ENCODE peak calls at places on chromosomes 5 and 9, in four cellular contexts. One of them, this sample, is unnamed.

GRCh38 chr9:109745335-109746283 is 34.4 kb upstream of the PALM2AKAP2 start:
- DNase-seq in PC-3: peak; percentile 40
- DNase-seq in prostate gland: peak; percentile 81
- DNase-seq in choroid plexus epithelial cell: peak; percentile 74
- DNase-seq in this sample: peak; percentile 30

GRCh38 chr9:136264046-136264802 is 18.6 kb upstream of the QSOX2 start:
- DNase-seq in prostate gland: no peak
- DNase-seq in choroid plexus epithelial cell: no peak
- DNase-seq in PC-3: no peak
- DNase-seq in this sample: no peak

GRCh38 chr9:2919347-2919746 is 75.5 kb upstream of the PUM3 start:
- DNase-seq in choroid plexus epithelial cell: peak; percentile 59
- DNase-seq in prostate gland: no peak
- DNase-seq in PC-3: no peak
- DNase-seq in this sample: no peak

GRCh38 chr9:37421914-37422288 is 595 bp upstream of the GRHPR start:
- DNase-seq in PC-3: no peak
- DNase-seq in prostate gland: no peak
- DNase-seq in choroid plexus epithelial cell: no peak
- DNase-seq in this sample: no peak

GRCh38 chr9:12759767-12760166 is 15.1 kb upstream of the LURAP1L start:
- DNase-seq in prostate gland: no peak
- DNase-seq in PC-3: peak; percentile 84
- DNase-seq in choroid plexus epithelial cell: peak; percentile 57
- DNase-seq in this sample: peak; percentile 80

GRCh38 chr5:97475847-97476246 is 292.8 kb upstream of the RIOK2 start:
- DNase-seq in choroid plexus epithelial cell: no peak
- DNase-seq in PC-3: no peak
- DNase-seq in prostate gland: no peak
- DNase-seq in this sample: no peak

GRCh38 chr5:1030801-1031271 is 22.2 kb downstream of the NKD2 start:
- DNase-seq in PC-3: no peak
- DNase-seq in choroid plexus epithelial cell: no peak
- DNase-seq in prostate gland: no peak
- DNase-seq in this sample: no peak

GRCh38 chr5:169268019-169268418 is 32.9 kb downstream of the SLIT3 start:
- DNase-seq in prostate gland: no peak
- DNase-seq in choroid plexus epithelial cell: no peak
- DNase-seq in PC-3: no peak
- DNase-seq in this sample: peak; percentile 86

GRCh38 chr9:26310294-26310693 is 582.3 kb downstream of the CAAP1 start:
- DNase-seq in choroid plexus epithelial cell: peak; percentile 24
- DNase-seq in PC-3: no peak
- DNase-seq in prostate gland: no peak
- DNase-seq in this sample: no peak

GRCh38 chr5:132387649-132388117 is 18.2 kb downstream of the SLC22A5 start:
- DNase-seq in PC-3: peak; percentile 91
- DNase-seq in prostate gland: peak; percentile 82
- DNase-seq in choroid plexus epithelial cell: peak; percentile 97
- DNase-seq in this sample: peak; percentile 93

GRCh38 chr9:91426123-91426745 is 2.6 kb upstream of the NFIL3 start:
- DNase-seq in prostate gland: peak; percentile 39
- DNase-seq in PC-3: peak; percentile 62
- DNase-seq in choroid plexus epithelial cell: peak; percentile 82
- DNase-seq in this sample: peak; percentile 71

GRCh38 chr5:132209131-132209530 is 18.5 kb downstream of the P4HA2 start:
- DNase-seq in PC-3: no peak
- DNase-seq in prostate gland: no peak
- DNase-seq in choroid plexus epithelial cell: peak; percentile 79
- DNase-seq in this sample: no peak

GRCh38 chr5:148559461-148559860 is 94.9 kb downstream of the HTR4 start:
- DNase-seq in PC-3: no peak
- DNase-seq in prostate gland: peak; percentile 13
- DNase-seq in choroid plexus epithelial cell: no peak
- DNase-seq in this sample: no peak

GRCh38 chr5:6762697-6763096 is 49.5 kb downstream of the TENT4A start:
- DNase-seq in choroid plexus epithelial cell: no peak
- DNase-seq in prostate gland: no peak
- DNase-seq in PC-3: no peak
- DNase-seq in this sample: no peak

GRCh38 chr9:110832916-110833315 is 164.3 kb downstream of the MUSK start:
- DNase-seq in PC-3: no peak
- DNase-seq in choroid plexus epithelial cell: no peak
- DNase-seq in prostate gland: no peak
- DNase-seq in this sample: no peak

GRCh38 chr9:33637881-33638280 is 113.8 kb downstream of the ANKRD18B start:
- DNase-seq in choroid plexus epithelial cell: no peak
- DNase-seq in PC-3: no peak
- DNase-seq in prostate gland: no peak
- DNase-seq in this sample: no peak

GRCh38 chr5:167708449-167708848 is 583.0 kb upstream of the WWC1 start:
- DNase-seq in choroid plexus epithelial cell: no peak
- DNase-seq in prostate gland: no peak
- DNase-seq in PC-3: no peak
- DNase-seq in this sample: no peak

GRCh38 chr5:98906756-98907355 is 22.0 kb downstream of the CHD1 start:
- DNase-seq in choroid plexus epithelial cell: no peak
- DNase-seq in PC-3: peak; percentile 66
- DNase-seq in prostate gland: no peak
- DNase-seq in this sample: no peak

GRCh38 chr9:93234600-93234999 is 50.7 kb downstream of the WNK2 start:
- DNase-seq in choroid plexus epithelial cell: no peak
- DNase-seq in prostate gland: peak; percentile 20
- DNase-seq in PC-3: no peak
- DNase-seq in this sample: no peak

GRCh38 chr9:123881604-123882003 is 48.3 kb downstream of the DENND1A start:
- DNase-seq in choroid plexus epithelial cell: no peak
- DNase-seq in prostate gland: no peak
- DNase-seq in PC-3: no peak
- DNase-seq in this sample: no peak

GRCh38 chr9:106921341-106921899 is 58.5 kb downstream of the ZNF462 start:
- DNase-seq in PC-3: no peak
- DNase-seq in prostate gland: no peak
- DNase-seq in choroid plexus epithelial cell: peak; percentile 92
- DNase-seq in this sample: peak; percentile 24

GRCh38 chr5:113807384-113808053 is 294.0 kb downstream of the YTHDC2 start:
- DNase-seq in prostate gland: no peak
- DNase-seq in choroid plexus epithelial cell: no peak
- DNase-seq in PC-3: no peak
- DNase-seq in this sample: no peak

DNA sequence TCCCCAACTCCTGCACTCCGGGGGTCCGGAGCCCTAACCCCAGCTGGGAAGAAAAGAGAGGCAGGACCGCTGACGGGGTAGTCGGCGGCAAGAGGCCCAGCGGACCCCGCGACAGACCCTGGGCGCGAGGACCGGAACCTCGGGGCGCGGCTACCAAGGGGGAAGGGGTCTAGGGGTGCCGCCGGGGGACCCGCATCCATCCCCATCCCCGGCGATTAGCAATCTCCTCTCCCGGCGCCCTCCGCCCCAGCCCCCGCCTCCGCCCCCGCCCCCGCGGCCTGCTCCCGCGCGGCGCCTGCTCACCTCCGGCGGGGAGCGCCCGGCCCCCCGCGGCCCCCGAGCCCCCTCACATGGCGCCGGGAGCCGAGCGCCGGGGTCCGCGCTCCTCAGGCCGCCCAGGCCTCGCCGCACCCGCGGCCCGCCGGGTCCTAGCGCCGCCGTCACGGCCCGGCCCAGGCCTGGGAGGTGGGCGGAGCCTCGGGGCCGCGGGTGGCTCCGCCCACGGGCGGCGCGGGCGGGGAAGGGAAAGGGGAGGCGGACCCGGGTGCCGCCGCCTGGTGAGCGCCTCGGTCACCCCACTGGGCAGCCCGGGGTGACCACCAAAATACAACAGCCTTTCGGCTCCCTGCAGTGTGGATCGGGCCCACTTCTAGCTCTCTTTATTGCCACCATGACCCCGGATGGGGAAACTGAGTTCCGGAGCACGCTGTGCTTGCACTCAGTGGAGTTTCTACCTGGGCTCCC is at the start of gene ST6GALNAC6:
- DNase-seq in PC-3: peak; percentile 68
- DNase-seq in prostate gland: no peak
- DNase-seq in choroid plexus epithelial cell: peak; percentile 77
- DNase-seq in this sample: no peak
- TF ChIP-seq CTCF in PC-3: no peak
- TF ChIP-seq CTCF in prostate gland: no peak
- TF ChIP-seq CTCF in choroid plexus epithelial cell: no peak
- TF ChIP-seq CTCF in this sample: peak; percentile 2

GRCh38 chr5:2130361-2130760 is 247.6 kb upstream of the IRX4 start:
- DNase-seq in choroid plexus epithelial cell: no peak
- DNase-seq in PC-3: no peak
- DNase-seq in prostate gland: no peak
- DNase-seq in this sample: no peak
- TF ChIP-seq CTCF in choroid plexus epithelial cell: no peak
- TF ChIP-seq CTCF in PC-3: no peak
- TF ChIP-seq CTCF in prostate gland: no peak
- TF ChIP-seq CTCF in this sample: no peak

GRCh38 chr5:80985600-80986228 is 25.6 kb downstream of the RASGRF2 start:
- DNase-seq in choroid plexus epithelial cell: no peak
- DNase-seq in prostate gland: no peak
- DNase-seq in PC-3: no peak
- DNase-seq in this sample: no peak
- TF ChIP-seq CTCF in choroid plexus epithelial cell: no peak
- TF ChIP-seq CTCF in prostate gland: no peak
- TF ChIP-seq CTCF in PC-3: no peak
- TF ChIP-seq CTCF in this sample: no peak

GRCh38 chr9:128344931-128345605 is 4.7 kb downstream of the SLC27A4 start:
- DNase-seq in PC-3: no peak
- DNase-seq in choroid plexus epithelial cell: no peak
- DNase-seq in prostate gland: no peak
- DNase-seq in this sample: no peak
- TF ChIP-seq CTCF in PC-3: peak; percentile 18
- TF ChIP-seq CTCF in choroid plexus epithelial cell: no peak
- TF ChIP-seq CTCF in prostate gland: no peak
- TF ChIP-seq CTCF in this sample: no peak

GRCh38 chr5:2270467-2270866 is 387.7 kb upstream of the IRX4 start:
- DNase-seq in choroid plexus epithelial cell: no peak
- DNase-seq in PC-3: no peak
- DNase-seq in prostate gland: no peak
- DNase-seq in this sample: no peak
- TF ChIP-seq CTCF in choroid plexus epithelial cell: no peak
- TF ChIP-seq CTCF in PC-3: no peak
- TF ChIP-seq CTCF in prostate gland: no peak
- TF ChIP-seq CTCF in this sample: no peak

GRCh38 chr9:111873901-111874300 is 22.7 kb upstream of the UGCG start:
- DNase-seq in prostate gland: no peak
- DNase-seq in choroid plexus epithelial cell: no peak
- DNase-seq in PC-3: no peak
- DNase-seq in this sample: peak; percentile 80
- TF ChIP-seq CTCF in prostate gland: no peak
- TF ChIP-seq CTCF in choroid plexus epithelial cell: no peak
- TF ChIP-seq CTCF in PC-3: no peak
- TF ChIP-seq CTCF in this sample: no peak